ENCODE peak calls at places on chromosomes 11 and 22, in eight cellular contexts. One of them, this sample, is unnamed.

GRCh38 chr11:75371930-75372876 is 20.7 kb upstream of the ARRB1 start:
- DNase-seq in GDM1: no peak
- DNase-seq in stimulated activated CD4-positive, alpha-beta T cell treated with anti-CD3 and anti-CD28 coated beads, Interleukin-2, amount 100 ng/mL, for 4 hours: no peak
- DNase-seq in cerebellum: no peak
- DNase-seq in fibroblast of the conjunctiva: no peak
- DNase-seq in hypothalamus: no peak
- DNase-seq in stimulated activated CD8-positive, alpha-beta memory T cell treated with anti-CD3 and anti-CD28 coated beads, Interleukin-15, amount 100 ng/mL, for 1 hour: no peak
- DNase-seq in H7: no peak
- DNase-seq in this sample: no peak

GRCh38 chr11:101003468-101003867 is 126.1 kb downstream of the PGR start:
- DNase-seq in GDM1: no peak
- DNase-seq in stimulated activated CD4-positive, alpha-beta T cell treated with anti-CD3 and anti-CD28 coated beads, Interleukin-2, amount 100 ng/mL, for 4 hours: no peak
- DNase-seq in cerebellum: no peak
- DNase-seq in fibroblast of the conjunctiva: no peak
- DNase-seq in hypothalamus: no peak
- DNase-seq in stimulated activated CD8-positive, alpha-beta memory T cell treated with anti-CD3 and anti-CD28 coated beads, Interleukin-15, amount 100 ng/mL, for 1 hour: no peak
- DNase-seq in H7: no peak
- DNase-seq in this sample: no peak

GRCh38 chr22:48574776-48575566 is 1252.7 kb downstream of the BRD1 start:
- DNase-seq in GDM1: no peak
- DNase-seq in stimulated activated CD4-positive, alpha-beta T cell treated with anti-CD3 and anti-CD28 coated beads, Interleukin-2, amount 100 ng/mL, for 4 hours: no peak
- DNase-seq in cerebellum: peak
- DNase-seq in fibroblast of the conjunctiva: no peak
- DNase-seq in hypothalamus: peak
- DNase-seq in stimulated activated CD8-positive, alpha-beta memory T cell treated with anti-CD3 and anti-CD28 coated beads, Interleukin-15, amount 100 ng/mL, for 1 hour: no peak
- DNase-seq in H7: peak
- DNase-seq in this sample: no peak

GRCh38 chr11:73576226-73576625 is 21.7 kb downstream of the FAM168A start:
- DNase-seq in GDM1: no peak
- DNase-seq in stimulated activated CD4-positive, alpha-beta T cell treated with anti-CD3 and anti-CD28 coated beads, Interleukin-2, amount 100 ng/mL, for 4 hours: no peak
- DNase-seq in cerebellum: no peak
- DNase-seq in fibroblast of the conjunctiva: no peak
- DNase-seq in hypothalamus: no peak
- DNase-seq in stimulated activated CD8-positive, alpha-beta memory T cell treated with anti-CD3 and anti-CD28 coated beads, Interleukin-15, amount 100 ng/mL, for 1 hour: no peak
- DNase-seq in H7: no peak
- DNase-seq in this sample: no peak

GRCh38 chr11:68031136-68031459 is 617 bp downstream of the NDUFS8 start:
- DNase-seq in GDM1: no peak
- DNase-seq in stimulated activated CD4-positive, alpha-beta T cell treated with anti-CD3 and anti-CD28 coated beads, Interleukin-2, amount 100 ng/mL, for 4 hours: no peak
- DNase-seq in cerebellum: no peak
- DNase-seq in fibroblast of the conjunctiva: no peak
- DNase-seq in hypothalamus: no peak
- DNase-seq in stimulated activated CD8-positive, alpha-beta memory T cell treated with anti-CD3 and anti-CD28 coated beads, Interleukin-15, amount 100 ng/mL, for 1 hour: no peak
- DNase-seq in H7: no peak
- DNase-seq in this sample: no peak

GRCh38 chr11:69144719-69145365 is 10.9 kb upstream of the SMIM38 start:
- DNase-seq in GDM1: no peak
- DNase-seq in stimulated activated CD4-positive, alpha-beta T cell treated with anti-CD3 and anti-CD28 coated beads, Interleukin-2, amount 100 ng/mL, for 4 hours: no peak
- DNase-seq in cerebellum: no peak
- DNase-seq in fibroblast of the conjunctiva: peak
- DNase-seq in hypothalamus: no peak
- DNase-seq in stimulated activated CD8-positive, alpha-beta memory T cell treated with anti-CD3 and anti-CD28 coated beads, Interleukin-15, amount 100 ng/mL, for 1 hour: no peak
- DNase-seq in H7: no peak
- DNase-seq in this sample: no peak

GRCh38 chr11:64894070-64894811 is 15.8 kb upstream of the EHD1 start:
- DNase-seq in GDM1: peak
- DNase-seq in stimulated activated CD4-positive, alpha-beta T cell treated with anti-CD3 and anti-CD28 coated beads, Interleukin-2, amount 100 ng/mL, for 4 hours: peak
- DNase-seq in cerebellum: peak
- DNase-seq in fibroblast of the conjunctiva: no peak
- DNase-seq in hypothalamus: peak
- DNase-seq in stimulated activated CD8-positive, alpha-beta memory T cell treated with anti-CD3 and anti-CD28 coated beads, Interleukin-15, amount 100 ng/mL, for 1 hour: peak
- DNase-seq in H7: peak
- DNase-seq in this sample: peak

GRCh38 chr11:16611395-16612233 is 126.8 kb upstream of the C11orf58 start:
- DNase-seq in GDM1: no peak
- DNase-seq in stimulated activated CD4-positive, alpha-beta T cell treated with anti-CD3 and anti-CD28 coated beads, Interleukin-2, amount 100 ng/mL, for 4 hours: no peak
- DNase-seq in cerebellum: no peak
- DNase-seq in fibroblast of the conjunctiva: no peak
- DNase-seq in hypothalamus: no peak
- DNase-seq in stimulated activated CD8-positive, alpha-beta memory T cell treated with anti-CD3 and anti-CD28 coated beads, Interleukin-15, amount 100 ng/mL, for 1 hour: no peak
- DNase-seq in H7: peak
- DNase-seq in this sample: no peak

GRCh38 chr22:31723699-31724098 is 26.2 kb downstream of the PRR14L start:
- DNase-seq in GDM1: no peak
- DNase-seq in stimulated activated CD4-positive, alpha-beta T cell treated with anti-CD3 and anti-CD28 coated beads, Interleukin-2, amount 100 ng/mL, for 4 hours: no peak
- DNase-seq in cerebellum: no peak
- DNase-seq in fibroblast of the conjunctiva: no peak
- DNase-seq in hypothalamus: no peak
- DNase-seq in stimulated activated CD8-positive, alpha-beta memory T cell treated with anti-CD3 and anti-CD28 coated beads, Interleukin-15, amount 100 ng/mL, for 1 hour: no peak
- DNase-seq in H7: no peak
- DNase-seq in this sample: no peak

GRCh38 chr11:2524446-2525165 is 79.8 kb downstream of the KCNQ1 start:
- DNase-seq in GDM1: no peak
- DNase-seq in stimulated activated CD4-positive, alpha-beta T cell treated with anti-CD3 and anti-CD28 coated beads, Interleukin-2, amount 100 ng/mL, for 4 hours: no peak
- DNase-seq in cerebellum: peak
- DNase-seq in fibroblast of the conjunctiva: no peak
- DNase-seq in hypothalamus: no peak
- DNase-seq in stimulated activated CD8-positive, alpha-beta memory T cell treated with anti-CD3 and anti-CD28 coated beads, Interleukin-15, amount 100 ng/mL, for 1 hour: no peak
- DNase-seq in H7: peak
- DNase-seq in this sample: no peak

GRCh38 chr11:123197711-123198110 is 2.7 kb upstream of the CLMP start:
- DNase-seq in GDM1: no peak
- DNase-seq in stimulated activated CD4-positive, alpha-beta T cell treated with anti-CD3 and anti-CD28 coated beads, Interleukin-2, amount 100 ng/mL, for 4 hours: no peak
- DNase-seq in cerebellum: no peak
- DNase-seq in fibroblast of the conjunctiva: no peak
- DNase-seq in hypothalamus: no peak
- DNase-seq in stimulated activated CD8-positive, alpha-beta memory T cell treated with anti-CD3 and anti-CD28 coated beads, Interleukin-15, amount 100 ng/mL, for 1 hour: no peak
- DNase-seq in H7: no peak
- DNase-seq in this sample: no peak

This sample was measured in omental fat pad.